ENCODE peak calls at places on chromosomes 11 and 22, in four cellular contexts. B, K, H and M are unnamed samples.

GRCh38 chr22:36285545-36285944 is 32.6 kb downstream of the APOL1 start:
- DNase-seq in B (no peak), H (no peak), K (no peak), M (no peak)

GRCh38 chr22:50088096-50088495 is 1.7 kb upstream of the MOV10L1 start:
- DNase-seq in K (no peak), H (no peak), B (no peak), M (no peak)

GRCh38 chr11:10973416-10973815 is 115.6 kb upstream of the ZBED5 start:
- DNase-seq in K (no peak), B (no peak), H (no peak), M (no peak)

GRCh38 chr11:57158582-57158981 is 23.2 kb upstream of the LRRC55 start:
- DNase-seq in K (no peak), B (no peak), H (no peak), M (no peak)

GRCh38 chr11:113991170-113991569 is 16.3 kb downstream of the HTR3A start:
- DNase-seq in H (no peak), B (peak; percentile 6), K (no peak), M (no peak)

GRCh38 chr22:47307326-47307725 is 544.9 kb downstream of the TBC1D22A start:
- DNase-seq in K (no peak), B (no peak), H (no peak), M (no peak)

GRCh38 chr11:133064961-133065360 is 467.3 kb downstream of the OPCML start:
- DNase-seq in B (no peak), K (no peak), H (no peak), M (no peak)

GRCh38 chr11:80718611-80719291 is 1277.9 kb upstream of the TENM4 start:
- DNase-seq in H (no peak), K (no peak), B (no peak), M (no peak)

GRCh38 chr22:17785185-17786184 is 11.2 kb upstream of the BID start:
- DNase-seq in B (peak; percentile 72), H (peak; percentile 74), K (peak; percentile 84), M (peak; percentile 73)

GRCh38 chr11:15523576-15523975 is 408.9 kb downstream of the INSC start:
- DNase-seq in K (no peak), B (no peak), H (no peak), M (no peak)

GRCh38 chr22:37162221-37163095 is 12.7 kb upstream of the IL2RB start:
- DNase-seq in H (no peak), B (no peak), K (peak; percentile 49), M (peak; percentile 83)

GRCh38 chr11:93957553-93957952 is 63.6 kb upstream of the HEPHL1 start:
- DNase-seq in K (no peak), H (no peak), B (no peak), M (no peak)

GRCh38 chr11:3049430-3050243 is 7.6 kb downstream of the CARS1 start:
- DNase-seq in K (peak; percentile 80), H (no peak), B (no peak), M (peak; percentile 92)

GRCh38 chr11:16512842-16513241 is 156.5 kb upstream of the SOX6 start:
- DNase-seq in K (no peak), B (no peak), H (no peak), M (no peak)

GRCh38 chr11:7546324-7546791 is 32.6 kb downstream of the PPFIBP2 start:
- DNase-seq in K (no peak), B (no peak), H (no peak), M (no peak)

GRCh38 chr11:105177658-105178057 is 38.1 kb upstream of the CARD18 start:
- DNase-seq in B (no peak), H (no peak), K (no peak), M (no peak)

GRCh38 chr11:17012712-17013547 is 1.3 kb downstream of the PLEKHA7 start:
- DNase-seq in H (no peak), K (peak; percentile 75), B (peak; percentile 95), M (no peak)

GRCh38 chr22:30637701-30638114 is 2.1 kb downstream of the SLC35E4 start:
- DNase-seq in B (no peak), K (no peak), H (no peak), M (no peak)

GRCh38 chr22:30640361-30640760 is 4.8 kb downstream of the SLC35E4 start:
- DNase-seq in H (no peak), B (no peak), K (no peak), M (no peak)

GRCh38 chr22:30635273-30636225 is at the start of gene SLC35E4:
- DNase-seq in H (peak; percentile 69), K (peak; percentile 98), B (peak; percentile 13), M (peak; percentile 91)

GRCh38 chr22:30636226-30637077 is 871 bp downstream of the SLC35E4 start:
- DNase-seq in H (no peak), B (no peak), K (peak; percentile 48), M (no peak)

GRCh38 chr22:30634477-30635233 is 926 bp upstream of the SLC35E4 start:
- DNase-seq in B (peak; percentile 31), K (peak; percentile 93), H (peak; percentile 65), M (peak; percentile 91)
- TF ChIP-seq POLR2AphosphoS5 in B (no peak), K (peak; percentile 57), H (no peak), M (no peak)

DNA sequence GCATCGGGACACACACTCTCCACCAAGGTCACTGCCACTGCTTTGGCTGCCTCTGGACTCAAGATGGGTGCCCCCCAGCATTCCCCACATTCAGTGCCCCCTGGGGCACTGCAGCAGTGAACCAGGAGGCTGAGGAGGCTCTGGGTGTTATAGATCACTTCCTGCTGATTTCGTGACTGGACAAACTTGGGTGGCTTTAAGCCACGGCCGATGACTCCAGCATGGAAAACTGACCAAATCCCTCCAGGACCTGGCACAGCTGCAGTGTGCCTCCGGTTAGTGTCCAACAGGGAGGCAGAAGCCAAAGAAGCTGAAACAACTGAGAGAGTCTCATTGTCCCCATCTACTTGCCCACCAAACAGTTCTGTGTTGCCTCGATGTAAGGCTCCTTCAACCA is 1.2 kb upstream of the GANAB start:
- DNase-seq in K (no peak), H (no peak), B (no peak), M (no peak)
- TF ChIP-seq POLR2A in K (no peak), H (no peak), B (no peak), M (no peak)

GRCh38 chr11:9047986-9048522 is 43.3 kb downstream of the SCUBE2 start:
- DNase-seq in B (no peak), K (no peak), H (no peak), M (no peak)
- TF ChIP-seq POLR2AphosphoS5 in B (no peak), K (peak; percentile 55), H (no peak), M (no peak)

GRCh38 chr11:216081-216974 is 8.8 kb downstream of the RIC8A start:
- DNase-seq in B (peak; percentile 64), K (no peak), H (no peak), M (no peak)
- TF ChIP-seq POLR2A in B (no peak), K (no peak), H (no peak), M (peak; percentile 3)

GRCh38 chr11:65316311-65316978 is 1.8 kb downstream of the CDC42EP2 start:
- DNase-seq in B (no peak), H (no peak), K (peak; percentile 34), M (no peak)
- TF ChIP-seq POLR2AphosphoS5 in B (no peak), H (no peak), K (no peak), M (no peak)

GRCh38 chr11:67287355-67288197 is 1.5 kb upstream of the ANKRD13D start:
- DNase-seq in B (no peak), H (no peak), K (no peak), M (no peak)

GRCh38 chr11:67284811-67285540 is 4.1 kb upstream of the ANKRD13D start:
- DNase-seq in B (no peak), H (no peak), K (no peak), M (no peak)

GRCh38 chr11:67285541-67286498 is 3.3 kb upstream of the ANKRD13D start:
- DNase-seq in B (no peak), H (no peak), K (no peak), M (no peak)

GRCh38 chr11:67288198-67288451 is 978 bp upstream of the ANKRD13D start:
- DNase-seq in B (no peak), K (no peak), H (no peak), M (no peak)

DNA sequence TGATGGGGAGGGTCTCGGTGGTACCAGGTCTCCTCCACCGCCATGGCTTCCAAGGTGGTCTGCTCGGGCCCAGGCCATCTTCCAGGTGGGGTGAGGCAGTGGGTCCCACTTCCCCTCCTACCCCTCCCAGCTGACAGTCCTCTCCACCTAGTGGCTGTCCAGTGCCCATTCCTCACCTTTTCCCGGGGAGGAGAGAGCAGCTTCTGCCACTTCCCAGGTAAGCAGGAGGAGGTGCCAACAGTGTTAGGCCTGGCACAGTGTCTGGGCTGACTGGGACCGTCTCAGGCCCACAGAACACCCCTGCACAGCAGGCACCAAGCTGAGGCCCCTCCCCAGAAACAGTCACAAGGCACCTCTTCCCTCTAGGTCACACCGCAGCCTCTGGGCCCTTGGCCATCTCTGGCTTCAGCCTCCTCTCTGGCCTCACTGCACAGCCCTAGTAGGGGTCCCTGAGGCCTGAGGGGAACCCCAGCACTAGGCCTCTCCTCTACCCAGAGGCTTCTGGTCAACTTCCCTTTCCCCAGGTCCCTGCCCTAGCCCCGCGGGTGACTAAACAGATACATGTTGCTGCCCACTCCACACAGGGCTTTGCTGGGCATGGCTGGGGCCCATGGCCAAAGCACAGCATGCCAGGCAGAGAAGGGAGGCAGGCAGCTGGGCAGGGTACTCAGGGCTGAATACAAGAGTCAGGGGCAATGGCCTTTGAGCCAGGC is 2.3 kb upstream of the ANKRD13D start:
- DNase-seq in K (no peak), B (no peak), H (no peak), M (no peak)
- TF ChIP-seq POLR2A in K (no peak), B (no peak), H (no peak), M (peak; percentile 7)

GRCh38 chr22:38180841-38181452 is 683 bp downstream of the PLA2G6 start:
- DNase-seq in B (no peak), H (no peak), K (peak; percentile 57), M (no peak)
- TF ChIP-seq POLR2AphosphoS5 in B (peak; percentile 31), H (no peak), K (no peak), M (no peak)

GRCh38 chr22:20080445-20080775 is 369 bp downstream of the DGCR8 start:
- DNase-seq in B (peak; percentile 23), K (peak; percentile 71), H (no peak), M (peak; percentile 85)

GRCh38 chr22:20076627-20077172 is 3.3 kb upstream of the DGCR8 start:
- DNase-seq in B (no peak), H (no peak), K (no peak), M (no peak)

GRCh38 chr22:20080776-20081654 is 974 bp downstream of the DGCR8 start:
- DNase-seq in H (peak; percentile 31), K (peak; percentile 25), B (peak; percentile 43), M (no peak)

GRCh38 chr22:20083157-20083890 is 3.3 kb downstream of the DGCR8 start:
- DNase-seq in H (no peak), B (no peak), K (no peak), M (no peak)

GRCh38 chr22:20079745-20080444 is at the start of gene DGCR8:
- DNase-seq in B (peak; percentile 86), K (peak; percentile 94), H (peak; percentile 64), M (peak; percentile 98)
- TF ChIP-seq POLR2A in B (peak; percentile 90), K (peak; percentile 50), H (peak; percentile 89), M (peak; percentile 80)